ENCODE peak calls at places on chromosomes 6 and 20, in four cellular contexts. Q is occipital lobe, P is HCT116, W is Kasumi-1. I is an unnamed sample.
A peak's percentile ranks its signal among the peaks of the same experiment; 100 is the strongest.

GRCh38 chr20:43043887-43044286 is 145.8 kb downstream of the PTPRT start:
- DNase-seq in Q (no peak), P (no peak), W (no peak), I (no peak)

GRCh38 chr6:77368660-77369313 is 94.5 kb downstream of the HTR1B start:
- DNase-seq in Q (no peak), P (peak; percentile 18), W (no peak), I (no peak)

GRCh38 chr20:45995213-45996097 is 13.3 kb upstream of the MMP9 start:
- DNase-seq in Q (no peak), P (no peak), W (no peak), I (no peak)

GRCh38 chr6:4608361-4609115 is 167.7 kb upstream of the CDYL start:
- DNase-seq in Q (peak; percentile 81), P (no peak), W (no peak), I (no peak)

GRCh38 chr6:166624275-166624674 is 2.8 kb downstream of the RPS6KA2 start:
- DNase-seq in Q (no peak), P (no peak), W (peak; percentile 91), I (no peak)

GRCh38 chr20:8812818-8813217 is 256.1 kb upstream of the PLCB4 start:
- DNase-seq in Q (no peak), P (no peak), W (peak; percentile 32), I (no peak)

GRCh38 chr6:36075656-36076055 is 48.0 kb downstream of the MAPK14 start:
- DNase-seq in Q (no peak), P (peak; percentile 6), W (peak; percentile 27), I (no peak)

GRCh38 chr6:96116674-96117073 is 100.9 kb downstream of the FUT9 start:
- DNase-seq in Q (no peak), P (no peak), W (peak; percentile 7), I (no peak)

GRCh38 chr6:30700340-30700739 is 9.6 kb upstream of the NRM start:
- DNase-seq in Q (no peak), P (no peak), W (no peak), I (no peak)

GRCh38 chr6:134739299-134740090 is 210.4 kb downstream of the ALDH8A1 start:
- DNase-seq in Q (no peak), P (no peak), W (no peak), I (no peak)

GRCh38 chr6:71258078-71258866 is 30.3 kb upstream of the OGFRL1 start:
- DNase-seq in Q (no peak), P (no peak), W (no peak), I (no peak)

GRCh38 chr6:45462190-45463134 is 84.7 kb upstream of the SUPT3H start:
- DNase-seq in Q (no peak), P (no peak), W (no peak), I (no peak)

GRCh38 chr6:83536034-83536646 is 23.8 kb downstream of the PRSS35 start:
- DNase-seq in Q (no peak), P (peak; percentile 36), W (peak; percentile 53), I (no peak)

GRCh38 chr6:39808934-39809333 is 16.8 kb downstream of the DAAM2 start:
- DNase-seq in Q (no peak), P (no peak), W (no peak), I (no peak)

GRCh38 chr6:156883497-156884252 is 106.5 kb downstream of the ARID1B start:
- DNase-seq in Q (no peak), P (no peak), W (no peak), I (no peak)

GRCh38 chr6:107418118-107418517 is 41.2 kb downstream of the PDSS2 start:
- DNase-seq in Q (no peak), P (no peak), W (peak; percentile 71), I (no peak)

GRCh38 chr20:39986231-39986904 is 702.7 kb downstream of the MAFB start:
- DNase-seq in Q (no peak), P (no peak), W (no peak), I (no peak)

GRCh38 chr6:148934956-148935355 is 188.1 kb downstream of the UST start:
- DNase-seq in Q (no peak), P (no peak), W (no peak), I (no peak)

GRCh38 chr20:31751126-31751525 is 12.0 kb downstream of the TPX2 start:
- DNase-seq in Q (no peak), P (no peak), W (no peak), I (no peak)